ENCODE peak calls at places on chromosome 18, in seven cellular contexts. Y is aorta; K is PC-9; O is upper lobe of right lung; A is CD8-positive, alpha-beta T cell; F is brain microvascular endothelial cell; Z is GM23248. L is an unnamed sample.
A peak's percentile ranks its signal among the peaks of the same experiment; 100 is the strongest.

GRCh38 chr18:13615432-13615861 is 110.9 kb downstream of the FAM210A start:
- DNase-seq in Y (no peak), K (no peak), O (no peak), A (no peak), F (peak; percentile 40), Z (peak; percentile 53), L (no peak)

GRCh38 chr18:72700961-72701710 is 157.0 kb upstream of the CBLN2 start:
- DNase-seq in Y (no peak), K (no peak), O (no peak), A (no peak), F (peak; percentile 2), Z (peak; percentile 42), L (no peak)

GRCh38 chr18:70421471-70421870 is 132.6 kb downstream of the SOCS6 start:
- DNase-seq in Y (no peak), K (no peak), O (no peak), A (no peak), F (peak; percentile 40), Z (peak; percentile 56), L (no peak)

GRCh38 chr18:5197032-5197434 is at the start of gene AKAIN1:
- DNase-seq in Y (peak; percentile 78), K (no peak), O (peak; percentile 66), A (no peak), F (peak; percentile 3), Z (peak; percentile 65), L (no peak)

GRCh38 chr18:28175930-28176673 is 828 bp downstream of the CDH2 start:
- DNase-seq in Y (no peak), K (peak; percentile 28), O (no peak), A (no peak), F (no peak), Z (peak; percentile 66), L (no peak)

GRCh38 chr18:44036500-44036899 is 644.2 kb upstream of the SETBP1 start:
- DNase-seq in Y (peak; percentile 72), K (no peak), O (no peak), A (no peak), F (no peak), Z (peak; percentile 3), L (peak; percentile 51)

GRCh38 chr18:70459731-70460130 is 170.9 kb downstream of the SOCS6 start:
- DNase-seq in Y (no peak), K (no peak), O (no peak), A (no peak), F (no peak), Z (no peak), L (no peak)

GRCh38 chr18:26526966-26527234 is 21.5 kb downstream of the KCTD1 start:
- DNase-seq in Y (no peak), K (no peak), O (no peak), A (no peak), F (no peak), Z (no peak), L (no peak)

GRCh38 chr18:46324556-46324955 is 220.4 kb downstream of the HAUS1 start:
- DNase-seq in Y (peak; percentile 21), K (no peak), O (no peak), A (no peak), F (peak; percentile 54), Z (peak; percentile 69), L (no peak)

GRCh38 chr18:10370716-10371115 is 83.7 kb upstream of the APCDD1 start:
- DNase-seq in Y (no peak), K (no peak), O (no peak), A (no peak), F (no peak), Z (no peak), L (no peak)

GRCh38 chr18:5879479-5879882 is 15.8 kb downstream of the TMEM200C start:
- DNase-seq in Y (no peak), K (no peak), O (no peak), A (no peak), F (peak; percentile 31), Z (peak; percentile 69), L (no peak)

GRCh38 chr18:37987901-37988300 is 422.3 kb upstream of the CELF4 start:
- DNase-seq in Y (no peak), K (no peak), O (no peak), A (no peak), F (no peak), Z (no peak), L (no peak)

GRCh38 chr18:21820035-21820810 is 79.6 kb downstream of the MIB1 start:
- DNase-seq in Y (no peak), K (no peak), O (no peak), A (no peak), F (no peak), Z (peak; percentile 51), L (no peak)

GRCh38 chr18:2302628-2303516 is 268.4 kb downstream of the METTL4 start:
- DNase-seq in Y (no peak), K (peak; percentile 83), O (no peak), A (no peak), F (no peak), Z (peak; percentile 50), L (no peak)

GRCh38 chr18:3612315-3612714 is 162.3 kb downstream of the TGIF1 start:
- DNase-seq in Y (no peak), K (no peak), O (no peak), A (no peak), F (no peak), Z (peak; percentile 59), L (no peak)

GRCh38 chr18:58455318-58455950 is 173.5 kb downstream of the ALPK2 start:
- DNase-seq in Y (no peak), K (peak; percentile 31), O (no peak), A (no peak), F (no peak), Z (no peak), L (no peak)

GRCh38 chr18:76212958-76213357 is 282.1 kb downstream of the ZNF516 start:
- DNase-seq in Y (no peak), K (no peak), O (no peak), A (no peak), F (no peak), Z (no peak), L (no peak)

GRCh38 chr18:7678801-7679200 is 111.7 kb downstream of the PTPRM start:
- DNase-seq in Y (no peak), K (no peak), O (no peak), A (no peak), F (no peak), Z (no peak), L (no peak)
- H3K27me3 ChIP-seq in Y (no peaks in the 10 kb centered on the region), K (no peaks in the 10 kb centered on the region), O (no peaks in the 10 kb centered on the region), A (no peaks in the 10 kb centered on the region), F (no peaks in the 10 kb centered on the region), Z (no peaks in the 10 kb centered on the region), L (no peaks in the 10 kb centered on the region)

GRCh38 chr18:23752363-23752762 is 63.1 kb downstream of the LAMA3 start:
- DNase-seq in Y (no peak), K (no peak), O (no peak), A (no peak), F (no peak), Z (no peak), L (no peak)
- H3K27me3 ChIP-seq in Y (no peaks in the 10 kb centered on the region), K (no peaks in the 10 kb centered on the region), O (no peaks in the 10 kb centered on the region), A (no peaks in the 10 kb centered on the region), F (no peaks in the 10 kb centered on the region), Z (no peaks in the 10 kb centered on the region), L (no peaks in the 10 kb centered on the region)

GRCh38 chr18:500230-500555 is 308 bp downstream of the COLEC12 start:
- DNase-seq in Y (peak; percentile 76), K (no peak), O (no peak), A (no peak), F (no peak), Z (no peak), L (no peak)
- H3K27me3 ChIP-seq in Y (no peaks in the 10 kb centered on the region), K (peaks cover 23% of the 10 kb centered on the region), O (peaks cover 4% of the 10 kb centered on the region), A (no peaks in the 10 kb centered on the region), F (peaks cover 2% of the 10 kb centered on the region), Z (no peaks in the 10 kb centered on the region), L (peaks cover 19% of the 10 kb centered on the region)

GRCh38 chr18:52348209-52348608 is 8.2 kb downstream of the DCC start:
- DNase-seq in Y (no peak), K (no peak), O (no peak), A (no peak), F (no peak), Z (peak; percentile 24), L (no peak)

GRCh38 chr18:52353589-52353988 is 13.6 kb downstream of the DCC start:
- DNase-seq in Y (no peak), K (no peak), O (no peak), A (no peak), F (no peak), Z (no peak), L (no peak)

GRCh38 chr18:52352920-52353319 is 12.9 kb downstream of the DCC start:
- DNase-seq in Y (no peak), K (no peak), O (no peak), A (no peak), F (no peak), Z (no peak), L (no peak)
- H3K27me3 ChIP-seq in Y (peaks cover 2% of the 10 kb centered on the region), K (no peaks in the 10 kb centered on the region), O (no peaks in the 10 kb centered on the region), A (no peaks in the 10 kb centered on the region), F (no peaks in the 10 kb centered on the region), Z (no peaks in the 10 kb centered on the region), L (no peaks in the 10 kb centered on the region)

GRCh38 chr18:59864446-59864764 is 35.4 kb upstream of the PMAIP1 start:
- DNase-seq in Y (no peak), K (no peak), O (no peak), A (no peak), F (no peak), Z (no peak), L (no peak)
- H3K27me3 ChIP-seq in Y (peaks cover 1% of the 10 kb centered on the region), K (no peaks in the 10 kb centered on the region), O (no peaks in the 10 kb centered on the region), A (no peaks in the 10 kb centered on the region), F (no peaks in the 10 kb centered on the region), Z (no peaks in the 10 kb centered on the region), L (no peaks in the 10 kb centered on the region)

GRCh38 chr18:49784427-49785185 is 28.7 kb downstream of the ACAA2 start:
- DNase-seq in Y (no peak), K (no peak), O (no peak), A (no peak), F (no peak), Z (peak; percentile 77), L (no peak)

GRCh38 chr18:49788327-49788908 is 24.9 kb downstream of the ACAA2 start:
- DNase-seq in Y (no peak), K (no peak), O (no peak), A (no peak), F (peak; percentile 22), Z (peak; percentile 24), L (no peak)

GRCh38 chr18:49786019-49786720 is 27.2 kb downstream of the ACAA2 start:
- DNase-seq in Y (no peak), K (no peak), O (no peak), A (no peak), F (no peak), Z (no peak), L (no peak)
- H3K27me3 ChIP-seq in Y (no peaks in the 10 kb centered on the region), K (no peaks in the 10 kb centered on the region), O (no peaks in the 10 kb centered on the region), A (no peaks in the 10 kb centered on the region), F (no peaks in the 10 kb centered on the region), Z (no peaks in the 10 kb centered on the region), L (no peaks in the 10 kb centered on the region)

GRCh38 chr18:79601234-79601633 is 78.4 kb upstream of the CTDP1 start:
- DNase-seq in Y (peak; percentile 7), K (no peak), O (no peak), A (no peak), F (no peak), Z (no peak), L (no peak)
- H3K27me3 ChIP-seq in Y (no peaks in the 10 kb centered on the region), K (peaks cover 86% of the 10 kb centered on the region), O (no peaks in the 10 kb centered on the region), A (no peaks in the 10 kb centered on the region), F (peaks cover 10% of the 10 kb centered on the region), Z (peaks cover 6% of the 10 kb centered on the region), L (peaks cover 18% of the 10 kb centered on the region)

GRCh38 chr18:59695551-59695950 is 1.7 kb downstream of the CCBE1 start:
- DNase-seq in Y (no peak), K (no peak), O (no peak), A (no peak), F (no peak), Z (no peak), L (no peak)
- H3K27me3 ChIP-seq in Y (no peaks in the 10 kb centered on the region), K (no peaks in the 10 kb centered on the region), O (peaks cover 30% of the 10 kb centered on the region), A (no peaks in the 10 kb centered on the region), F (no peaks in the 10 kb centered on the region), Z (no peaks in the 10 kb centered on the region), L (peaks cover 40% of the 10 kb centered on the region)

L was measured in lower lobe of right lung.